ENCODE peak calls at places on chromosomes 3 and 15, in four cellular contexts. G is hepatocyte, J is suprapubic skin, W is breast epithelium. S is an unnamed sample. For H3K4me1, the result is how much of the 10 kb centered on the place peaks cover.

GRCh38 chr3:100002599-100003350 is 111.5 kb downstream of the FILIP1L start:
- DNase-seq in W (peak), J (no peak), G (peak), S (peak)

GRCh38 chr3:49533031-49533430 is 21.2 kb upstream of the BSN start:
- DNase-seq in W (no peak), G (no peak), J (no peak), S (no peak)

GRCh38 chr15:88661041-88661765 is 22.4 kb downstream of the ISG20 start:
- DNase-seq in W (no peak), J (no peak), G (no peak), S (no peak)

GRCh38 chr3:187693431-187693830 is 8.9 kb downstream of the RTP2 start:
- DNase-seq in J (no peak), W (no peak), G (no peak), S (no peak)

GRCh38 chr3:178901204-178901603 is 170.4 kb downstream of the ZMAT3 start:
- DNase-seq in W (no peak), J (no peak), G (no peak), S (no peak)

GRCh38 chr3:183220828-183221227 is 32.2 kb upstream of the B3GNT5 start:
- DNase-seq in G (no peak), W (no peak), J (no peak), S (no peak)

GRCh38 chr15:60844431-60845174 is 365.7 kb upstream of the ICE2 start:
- DNase-seq in G (no peak), W (no peak), J (no peak), S (no peak)

GRCh38 chr3:58074997-58075396 is 66.8 kb downstream of the FLNB start:
- DNase-seq in J (no peak), W (no peak), G (no peak), S (no peak)

GRCh38 chr3:188854395-188855149 is 317.2 kb upstream of the TPRG1 start:
- DNase-seq in J (no peak), G (no peak), W (no peak), S (no peak)

GRCh38 chr3:166005126-166005525 is 167.9 kb upstream of the BCHE start:
- DNase-seq in W (no peak), J (no peak), G (no peak), S (no peak)

GRCh38 chr15:57618325-57618724 is 26.6 kb downstream of the MYZAP start:
- DNase-seq in G (no peak), W (no peak), J (no peak), S (no peak)

GRCh38 chr3:195609229-195609628 is 25.5 kb upstream of the APOD start:
- DNase-seq in J (no peak), G (no peak), W (no peak), S (no peak)

GRCh38 chr3:37282996-37283395 is 108.6 kb upstream of the LRRFIP2 start:
- DNase-seq in G (no peak), W (no peak), J (no peak), S (no peak)

GRCh38 chr3:22887664-22888291 is 315.3 kb upstream of the UBE2E2 start:
- DNase-seq in G (peak), J (no peak), W (no peak), S (no peak)

GRCh38 chr3:36219398-36219797 is 160.9 kb upstream of the STAC start:
- DNase-seq in J (no peak), W (no peak), G (no peak), S (no peak)

GRCh38 chr15:78319588-78319987 is 20.2 kb upstream of the SKIC8 start:
- DNase-seq in W (no peak), G (no peak), J (no peak), S (no peak)

GRCh38 chr15:99438222-99438592 is 127.6 kb upstream of the MEF2A start:
- DNase-seq in W (peak), G (no peak), J (no peak), S (no peak)

GRCh38 chr15:72706266-72706665 is 20.3 kb downstream of the BBS4 start:
- DNase-seq in W (no peak), G (no peak), J (no peak), S (no peak)

GRCh38 chr15:80163897-80164296 is 11.1 kb downstream of the FAH start:
- DNase-seq in J (no peak), W (no peak), G (no peak), S (no peak)

GRCh38 chr3:8824238-8824637 is 54.8 kb upstream of the OXTR start:
- DNase-seq in W (no peak), G (no peak), J (no peak), S (no peak)

GRCh38 chr3:58492385-58492970 is 582 bp downstream of the KCTD6 start:
- DNase-seq in W (no peak), J (no peak), G (no peak), S (peak)

GRCh38 chr3:139772539-139773500 is 95.0 kb upstream of the NMNAT3 start:
- DNase-seq in J (no peak), W (no peak), G (no peak), S (no peak)

GRCh38 chr15:77139312-77139711 is 68.4 kb upstream of the TSPAN3 start:
- DNase-seq in W (no peak), J (no peak), G (no peak), S (no peak)
- TF ChIP-seq CTCF in W (no peak), J (no peak), G (no peak), S (no peak)

GRCh38 chr3:11769704-11770103 is 77.0 kb downstream of the TAMM41 start:
- DNase-seq in W (no peak), J (no peak), G (no peak), S (no peak)

GRCh38 chr3:11770105-11770476 is 76.6 kb downstream of the TAMM41 start:
- DNase-seq in J (no peak), G (peak), W (no peak), S (no peak)

GRCh38 chr3:11768604-11769003 is 78.1 kb downstream of the TAMM41 start:
- DNase-seq in W (no peak), G (no peak), J (no peak), S (no peak)

GRCh38 chr3:11774296-11774877 is 72.3 kb downstream of the TAMM41 start:
- DNase-seq in J (no peak), G (peak), W (peak), S (peak)

DNA sequence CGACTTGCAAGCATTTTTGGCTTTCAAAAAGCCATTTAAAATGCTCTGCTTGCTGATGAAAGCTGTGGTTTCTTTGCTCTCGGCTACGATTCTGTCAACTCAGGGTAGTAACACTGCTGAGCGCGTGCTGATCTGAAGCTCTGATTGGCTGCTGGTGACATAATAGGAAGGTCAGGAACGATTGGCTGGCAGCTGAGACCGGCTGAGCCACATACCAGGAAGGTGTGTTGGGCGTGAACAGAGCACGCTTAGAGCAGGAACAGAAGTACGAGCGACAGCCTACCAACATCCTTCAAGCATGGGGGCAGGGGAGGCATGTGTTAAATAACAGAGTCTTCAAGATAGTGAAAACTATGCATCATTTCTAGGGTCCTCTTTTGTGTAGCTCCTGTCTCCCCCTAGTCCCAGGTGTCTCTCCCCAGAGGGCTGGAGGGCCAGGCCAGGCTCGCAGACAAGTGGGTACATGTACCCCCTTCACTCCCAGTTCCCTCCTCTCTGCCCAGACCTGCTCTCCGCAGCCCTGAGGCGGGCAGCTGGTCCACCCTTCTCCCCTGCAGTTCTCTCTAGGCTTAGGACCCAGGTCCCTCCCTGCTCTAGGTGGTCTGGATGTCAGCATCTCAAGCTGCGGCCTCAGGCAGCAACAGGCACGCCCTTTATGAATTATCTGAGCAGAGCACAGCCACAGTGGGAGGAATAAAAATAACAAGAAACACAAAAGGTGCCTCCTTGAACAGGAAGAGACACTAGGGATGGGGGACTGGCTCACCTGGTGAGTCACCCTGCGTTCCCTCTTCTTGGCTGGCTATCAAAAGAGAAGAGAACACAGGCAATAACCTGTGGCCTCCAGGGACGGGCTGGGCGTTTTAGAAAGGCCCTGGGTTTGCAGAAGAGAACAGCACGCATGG is 76.0 kb downstream of the TAMM41 start:
- DNase-seq in W (peak), J (peak), G (peak), S (peak)
- H3K4me3 ChIP-seq in W (peak), J (peak), G (no peak), S (no peak)

GRCh38 chr3:71066849-71067261 is 516.7 kb downstream of the FOXP1 start:
- DNase-seq in G (no peak), W (no peak), J (no peak), S (peak)

GRCh38 chr3:71064976-71065763 is 518.4 kb downstream of the FOXP1 start:
- DNase-seq in W (peak), G (peak), J (peak), S (peak)

GRCh38 chr3:71064288-71064975 is 519.1 kb downstream of the FOXP1 start:
- DNase-seq in G (no peak), J (no peak), W (peak), S (peak)

GRCh38 chr3:71066356-71066755 is 517.2 kb downstream of the FOXP1 start:
- DNase-seq in W (no peak), J (no peak), G (no peak), S (peak)

GRCh38 chr3:71065764-71066013 is 517.8 kb downstream of the FOXP1 start:
- DNase-seq in W (no peak), G (no peak), J (no peak), S (no peak)
- H3K4me1 ChIP-seq in W (under half), G (half or more), J (half or more), S (half or more)

GRCh38 chr3:120148187-120148954 is 54.1 kb upstream of the GSK3B start:
- DNase-seq in W (no peak), G (no peak), J (no peak), S (no peak)

GRCh38 chr3:120143676-120144075 is 49.4 kb upstream of the GSK3B start:
- DNase-seq in W (no peak), J (no peak), G (no peak), S (no peak)

GRCh38 chr3:120145498-120146285 is 51.4 kb upstream of the GSK3B start:
- DNase-seq in G (peak), J (no peak), W (no peak), S (no peak)

GRCh38 chr3:120144267-120144666 is 50.0 kb upstream of the GSK3B start:
- DNase-seq in G (peak), J (no peak), W (no peak), S (peak)

DNA sequence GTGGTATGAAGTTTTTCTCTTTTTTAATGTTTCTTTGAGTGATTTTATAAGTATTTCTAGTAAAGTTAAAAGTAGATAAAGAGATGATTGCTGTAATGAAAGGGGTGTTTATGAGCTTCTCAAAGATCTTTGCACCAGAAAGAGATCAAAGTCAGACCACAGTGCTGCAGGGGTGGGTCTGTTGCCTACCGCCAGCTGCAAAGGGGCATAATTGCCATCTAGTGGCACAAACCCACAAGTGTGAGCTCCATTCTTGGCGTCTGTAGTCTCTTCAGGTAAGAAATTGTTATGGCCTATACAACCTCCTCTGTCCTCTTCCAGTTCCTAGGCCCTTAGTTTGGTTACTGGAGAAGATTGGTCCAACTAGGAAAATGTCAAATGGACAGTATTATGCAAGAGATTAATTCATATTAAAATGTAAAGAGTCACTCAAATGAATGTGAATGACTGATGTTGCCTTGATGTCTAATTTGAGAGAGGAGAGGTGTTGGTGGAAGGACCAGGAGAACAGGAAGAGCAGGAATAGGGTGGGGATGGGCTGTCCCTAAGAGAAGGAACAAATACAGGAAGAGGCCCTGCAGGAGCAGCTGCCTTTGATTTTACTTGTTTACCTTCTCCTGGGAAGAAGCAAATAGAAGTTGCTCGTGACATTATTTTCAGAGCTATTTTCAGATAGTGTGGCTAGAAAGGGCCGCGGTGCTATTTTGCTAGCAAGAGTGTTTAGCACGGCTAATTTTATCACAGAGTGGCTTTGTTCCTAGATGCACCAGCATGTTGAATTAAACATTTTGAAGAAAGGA is 53.0 kb upstream of the GSK3B start:
- DNase-seq in J (no peak), W (peak), G (peak), S (peak)
- TF ChIP-seq CTCF in J (no peak), W (no peak), G (peak), S (peak)

GRCh38 chr3:132595036-132595435 is 2.0 kb upstream of the ACKR4 start:
- DNase-seq in J (no peak), W (no peak), G (no peak), S (no peak)

GRCh38 chr3:132598181-132598580 is 1.1 kb downstream of the ACKR4 start:
- DNase-seq in J (no peak), G (no peak), W (no peak), S (no peak)

GRCh38 chr3:132596816-132597433 is at the start of gene ACKR4:
- DNase-seq in W (no peak), G (no peak), J (no peak), S (no peak)

GRCh38 chr3:132596326-132596725 is 744 bp upstream of the ACKR4 start:
- DNase-seq in W (no peak), G (no peak), J (no peak), S (no peak)

GRCh38 chr3:132597660-132598059 is 590 bp downstream of the ACKR4 start:
- DNase-seq in W (no peak), G (no peak), J (no peak), S (no peak)
- H3K4me3 ChIP-seq in W (peak), G (no peak), J (peak), S (no peak)

DNA sequence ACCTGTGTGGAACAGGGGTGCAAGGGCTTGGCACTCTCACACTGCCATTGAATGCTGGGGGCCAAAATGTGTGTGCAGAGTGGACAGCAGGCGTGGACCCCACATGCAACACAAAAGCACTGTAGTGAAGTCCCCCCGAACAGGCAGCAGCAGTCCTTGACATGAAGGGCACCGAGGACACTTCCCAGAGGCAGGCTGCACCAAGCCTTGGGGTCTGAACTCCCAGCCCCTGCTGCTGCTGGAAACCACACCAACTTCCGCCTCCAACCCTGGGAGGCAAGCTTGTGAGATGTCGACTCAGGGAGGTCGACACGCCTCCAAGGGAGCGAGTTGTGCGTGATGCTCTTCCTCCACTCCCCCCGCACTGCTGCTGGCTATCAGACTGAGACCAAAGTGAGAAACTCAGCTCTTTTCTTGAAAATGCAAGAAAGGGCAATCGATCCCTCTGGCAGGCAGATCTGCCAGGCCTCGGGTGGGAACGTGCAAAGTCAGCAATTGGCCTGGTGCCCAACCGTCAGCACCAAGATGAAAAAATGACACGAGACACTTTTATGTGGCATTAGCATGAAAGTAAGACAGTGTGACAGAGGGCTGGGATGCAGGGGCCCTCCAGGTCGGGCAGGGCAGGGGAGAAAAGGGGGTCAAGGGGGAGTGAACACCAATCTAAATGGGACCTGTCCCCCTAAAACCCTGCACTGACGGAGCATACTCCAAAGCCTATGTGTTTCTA is 43.6 kb downstream of the WHAMM start:
- DNase-seq in J (peak), G (no peak), W (peak), S (peak)
- H3K4me1 ChIP-seq in J (under half), G (under half), W (under half), S (under half)

GRCh38 chr3:146503459-146504202 is 34.3 kb upstream of the PLSCR2 start:
- DNase-seq in W (no peak), G (peak), J (no peak), S (no peak)
- TF ChIP-seq CTCF in W (no peak), G (no peak), J (no peak), S (peak)

GRCh38 chr3:55484191-55484644 is 2.9 kb downstream of the WNT5A start:
- DNase-seq in W (no peak), J (peak), G (peak), S (no peak)

GRCh38 chr3:55481918-55482495 is 5.1 kb downstream of the WNT5A start:
- DNase-seq in G (peak), J (peak), W (no peak), S (no peak)

GRCh38 chr3:55482496-55483195 is 4.5 kb downstream of the WNT5A start:
- DNase-seq in W (no peak), G (peak), J (no peak), S (peak)

GRCh38 chr3:55484741-55485207 is 2.3 kb downstream of the WNT5A start:
- DNase-seq in W (no peak), G (no peak), J (no peak), S (no peak)

DNA sequence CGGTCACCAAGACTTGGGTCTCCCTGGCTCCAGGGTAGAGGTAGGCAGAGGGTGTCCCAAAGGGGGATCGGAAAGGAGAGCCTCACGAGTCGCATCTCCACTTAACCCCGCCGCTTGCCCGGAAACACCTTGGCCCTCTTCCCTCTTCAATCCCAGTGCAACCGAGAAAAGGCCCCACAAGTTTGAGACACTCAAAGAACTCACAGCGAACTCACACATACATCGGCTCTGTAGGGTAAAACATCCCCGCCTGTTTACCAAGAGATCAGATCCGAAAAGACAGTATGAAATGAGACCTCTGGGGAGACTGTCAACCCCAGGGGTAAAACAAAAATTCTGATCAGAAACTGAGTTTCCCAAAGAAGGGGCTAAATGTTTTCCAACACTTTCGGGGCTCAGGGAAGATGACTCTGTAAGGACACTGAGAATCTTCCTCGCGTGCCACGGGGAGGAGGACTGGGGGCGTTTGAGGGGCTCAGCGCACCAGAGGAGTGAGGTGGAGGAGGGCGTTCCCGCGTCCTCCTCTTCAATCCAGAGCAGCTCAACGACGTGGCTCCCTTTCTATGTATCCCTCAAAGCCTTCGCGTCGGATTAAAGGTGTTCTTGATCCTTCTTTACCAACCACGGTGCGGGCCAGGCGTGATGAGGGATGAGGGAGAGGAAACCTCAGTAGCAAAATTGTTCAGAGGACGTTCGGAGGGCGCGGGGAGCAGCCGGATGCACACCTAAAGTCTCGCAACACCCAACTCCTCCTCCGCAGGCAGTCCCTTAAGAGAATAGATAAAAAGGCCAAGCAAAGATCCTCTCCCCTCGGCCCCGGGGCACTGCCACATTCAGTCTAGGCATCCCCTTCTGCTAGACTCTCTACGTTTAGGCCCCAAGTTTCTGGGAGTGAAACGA is 3.7 kb downstream of the WNT5A start:
- DNase-seq in W (no peak), G (no peak), J (no peak), S (no peak)
- H3K4me3 ChIP-seq in W (no peak), G (peak), J (peak), S (no peak)